ENCODE peak calls at places on chromosomes 6 and 20, in ten cellular contexts. T, N, B, D, H, K, F, M, E and P are unnamed samples.

GRCh38 chr6:14747881-14748520 is 497.9 kb upstream of the JARID2 start:
- DNase-seq in H (no peak), T (no peak), M (no peak), B (no peak), F (no peak), D (no peak), K (no peak), N (peak; percentile 73), E (no peak), P (no peak)

GRCh38 chr6:19811397-19812079 is 25.6 kb upstream of the ID4 start:
- DNase-seq in F (no peak), H (no peak), N (no peak), M (no peak), B (no peak), K (no peak), T (no peak), E (no peak), D (no peak), P (no peak)

GRCh38 chr20:31594558-31595379 is 10.3 kb upstream of the ID1 start:
- DNase-seq in D (no peak), N (no peak), B (no peak), T (peak; percentile 27), H (peak; percentile 87), K (no peak), E (no peak), M (no peak), F (no peak), P (no peak)

GRCh38 chr6:56311525-56311924 is 64.1 kb upstream of the COL21A1 start:
- DNase-seq in E (no peak), F (no peak), N (no peak), M (no peak), B (no peak), H (no peak), D (no peak), K (no peak), T (no peak), P (no peak)

GRCh38 chr6:163806761-163807499 is 392.4 kb downstream of the QKI start:
- DNase-seq in M (no peak), E (no peak), F (no peak), T (no peak), K (no peak), N (peak; percentile 46), D (no peak), H (no peak), B (no peak), P (no peak)

GRCh38 chr6:144722214-144722737 is 437.1 kb downstream of the UTRN start:
- DNase-seq in F (no peak), D (no peak), H (no peak), T (no peak), B (peak; percentile 22), K (no peak), E (no peak), M (no peak), N (no peak), P (no peak)

GRCh38 chr20:19758888-19759331 is 852 bp downstream of the RIN2 start:
- DNase-seq in T (peak; percentile 59), K (peak; percentile 52), M (no peak), D (no peak), N (peak; percentile 45), H (peak; percentile 87), B (peak; percentile 71), E (peak; percentile 69), F (no peak), P (no peak)

GRCh38 chr6:118203421-118204000 is 296.4 kb downstream of the SLC35F1 start:
- DNase-seq in F (no peak), M (no peak), T (no peak), D (no peak), E (no peak), H (no peak), K (no peak), N (no peak), B (no peak), P (no peak)

GRCh38 chr20:50309280-50309763 is 118.7 kb downstream of the CEBPB start:
- DNase-seq in D (no peak), F (no peak), N (no peak), T (no peak), E (no peak), M (no peak), B (peak; percentile 79), K (no peak), H (no peak), P (no peak)

GRCh38 chr6:39665871-39666270 is 59.3 kb downstream of the KIF6 start:
- DNase-seq in T (no peak), D (no peak), H (no peak), F (no peak), B (no peak), E (no peak), N (no peak), K (no peak), M (no peak), P (no peak)

GRCh38 chr20:41030536-41031242 is 2.1 kb downstream of the TOP1 start:
- DNase-seq in M (no peak), K (no peak), N (peak; percentile 21), E (no peak), H (no peak), D (no peak), T (no peak), F (no peak), B (peak; percentile 53), P (no peak)

GRCh38 chr20:54343073-54343472 is 132.3 kb upstream of the DOK5 start:
- DNase-seq in M (no peak), N (no peak), B (no peak), F (no peak), K (no peak), T (no peak), D (no peak), E (no peak), H (no peak), P (no peak)

GRCh38 chr6:89281779-89282246 is 33.3 kb downstream of the GABRR2 start:
- DNase-seq in K (peak; percentile 25), T (no peak), B (peak; percentile 55), M (peak; percentile 46), H (no peak), D (no peak), N (peak; percentile 61), F (no peak), E (no peak), P (no peak)

GRCh38 chr6:15475261-15475660 is 187.6 kb downstream of the DTNBP1 start:
- DNase-seq in M (no peak), B (no peak), D (no peak), K (no peak), H (no peak), N (no peak), T (no peak), E (no peak), F (no peak), P (no peak)

GRCh38 chr6:146434991-146435390 is 108.6 kb upstream of the RAB32 start:
- DNase-seq in M (no peak), N (no peak), K (no peak), T (no peak), E (no peak), D (no peak), H (no peak), B (no peak), F (no peak), P (no peak)

GRCh38 chr6:2990179-2990931 is 9.3 kb upstream of the NQO2 start:
- DNase-seq in N (no peak), D (no peak), M (peak; percentile 61), B (peak; percentile 48), H (no peak), T (no peak), E (peak; percentile 57), F (peak; percentile 29), K (no peak), P (no peak)

GRCh38 chr6:161067749-161068148 is 76.2 kb downstream of the MAP3K4 start:
- DNase-seq in E (no peak), N (no peak), D (no peak), H (no peak), K (no peak), F (no peak), B (no peak), T (no peak), M (no peak), P (no peak)

GRCh38 chr20:41398408-41398807 is 31.8 kb upstream of the EMILIN3 start:
- DNase-seq in F (no peak), D (no peak), B (no peak), H (peak; percentile 40), E (peak; percentile 71), N (no peak), K (no peak), M (no peak), T (no peak), P (no peak)

GRCh38 chr6:24876496-24877465 is 59.0 kb downstream of the RIPOR2 start:
- DNase-seq in F (no peak), D (no peak), M (no peak), H (no peak), K (no peak), N (no peak), E (no peak), T (no peak), B (no peak), P (no peak)

GRCh38 chr6:24658573-24659511 is 7.9 kb downstream of the TDP2 start:
- DNase-seq in N (peak; percentile 39), D (no peak), B (peak; percentile 94), K (no peak), E (no peak), H (no peak), M (no peak), T (no peak), F (no peak), P (no peak)

GRCh38 chr6:41872102-41872602 is 23.0 kb downstream of the USP49 start:
- DNase-seq in N (no peak), E (no peak), T (no peak), F (no peak), K (no peak), M (no peak), H (no peak), D (no peak), B (no peak), P (no peak)

GRCh38 chr20:25066386-25066785 is 8.4 kb upstream of the ACSS1 start:
- DNase-seq in H (no peak), N (no peak), T (no peak), E (peak; percentile 17), D (no peak), B (no peak), K (no peak), M (peak; percentile 41), F (no peak), P (no peak)

GRCh38 chr20:19735446-19735845 is 22.6 kb upstream of the RIN2 start:
- DNase-seq in E (peak; percentile 54), H (peak; percentile 71), D (no peak), M (peak; percentile 73), T (no peak), K (no peak), N (peak; percentile 93), F (peak; percentile 56), B (peak; percentile 95), P (peak; percentile 87)

GRCh38 chr6:31441368-31442267 is 38.2 kb downstream of the MICA start:
- DNase-seq in T (peak; percentile 60), K (peak; percentile 77), B (peak; percentile 69), F (peak; percentile 41), H (peak; percentile 77), M (peak; percentile 93), E (peak; percentile 88), D (no peak), N (peak; percentile 93), P (peak; percentile 80)

GRCh38 chr6:34237722-34238506 is 1.2 kb downstream of the HMGA1 start:
- DNase-seq in B (peak; percentile 28), N (peak; percentile 47), E (peak; percentile 55), D (peak; percentile 69), F (peak; percentile 69), K (peak; percentile 49), M (peak; percentile 72), H (no peak), T (peak; percentile 67), P (no peak)

GRCh38 chr6:17679726-17680125 is 27.0 kb downstream of the NUP153 start:
- DNase-seq in D (no peak), H (no peak), M (no peak), B (no peak), F (no peak), N (no peak), T (no peak), K (no peak), E (no peak), P (no peak)

GRCh38 chr6:170295519-170296422 is 4.9 kb upstream of the DLL1 start:
- DNase-seq in B (no peak), E (no peak), M (no peak), T (peak; percentile 56), F (no peak), D (no peak), N (peak; percentile 61), H (no peak), K (peak; percentile 52), P (no peak)

GRCh38 chr20:53080969-53081871 is 109.1 kb downstream of the TSHZ2 start:
- DNase-seq in T (no peak), E (no peak), F (no peak), D (peak; percentile 13), N (no peak), B (peak; percentile 33), H (no peak), M (no peak), K (no peak), P (no peak)